ENCODE peak calls at places on chromosome 18, in five cellular contexts. W is epithelial cell of esophagus, V is endothelial cell, M is SK-N-SH, R is H9. L is an unnamed sample.

GRCh38 chr18:22110482-22110924 is 58.9 kb upstream of the GATA6 start:
- DNase-seq in W (no peak), V (no peak), M (no peak), R (no peak), L (no peak)

GRCh38 chr18:8515142-8515865 is 93.9 kb upstream of the RAB12 start:
- DNase-seq in V (no peak), W (no peak), M (no peak), R (no peak), L (no peak)

GRCh38 chr18:55447672-55448018 is 140.3 kb downstream of the TCF4 start:
- DNase-seq in V (no peak), M (no peak), R (no peak), W (no peak), L (no peak)

GRCh38 chr18:80178935-80179818 is 68.1 kb downstream of the PARD6G start:
- DNase-seq in V (no peak), M (no peak), R (no peak), W (peak), L (no peak)

GRCh38 chr18:42052137-42052708 is 97.2 kb downstream of the PIK3C3 start:
- DNase-seq in W (no peak), R (no peak), M (peak), V (no peak), L (no peak)

GRCh38 chr18:36762074-36762473 is 66.7 kb downstream of the TPGS2 start:
- DNase-seq in W (no peak), V (no peak), R (no peak), M (no peak), L (no peak)

GRCh38 chr18:37567061-37567993 is 1.7 kb upstream of the CELF4 start:
- DNase-seq in R (no peak), V (no peak), M (peak), W (no peak), L (no peak)

GRCh38 chr18:4847066-4847465 is 350.0 kb downstream of the AKAIN1 start:
- DNase-seq in V (no peak), M (no peak), R (no peak), W (no peak), L (no peak)

GRCh38 chr18:36697905-36698304 is 130.9 kb downstream of the TPGS2 start:
- DNase-seq in M (no peak), W (peak), V (no peak), R (no peak), L (no peak)

GRCh38 chr18:12053312-12053711 is 40.3 kb upstream of the ANKRD62 start:
- DNase-seq in V (no peak), W (no peak), M (no peak), R (no peak), L (no peak)

GRCh38 chr18:79598885-79599175 is 80.8 kb upstream of the CTDP1 start:
- DNase-seq in R (no peak), V (no peak), M (no peak), W (no peak), L (no peak)

GRCh38 chr18:26711806-26712205 is 153.7 kb downstream of the AQP4 start:
- DNase-seq in V (no peak), W (no peak), R (no peak), M (no peak), L (no peak)

GRCh38 chr18:76573325-76574025 is 78.4 kb upstream of the ZNF516 start:
- DNase-seq in V (no peak), R (no peak), W (peak), M (no peak), L (no peak)

GRCh38 chr18:8254664-8255063 is 354.6 kb upstream of the RAB12 start:
- DNase-seq in R (no peak), M (no peak), V (no peak), W (no peak), L (no peak)

GRCh38 chr18:48951448-48952286 is 902 bp upstream of the SMAD7 start:
- DNase-seq in W (peak), M (peak), V (peak), R (peak), L (peak)

GRCh38 chr18:13003466-13003896 is 12.3 kb downstream of the CEP192 start:
- DNase-seq in R (peak), W (peak), V (peak), M (peak), L (no peak)

GRCh38 chr18:8571399-8571798 is 37.8 kb upstream of the RAB12 start:
- DNase-seq in R (no peak), V (no peak), M (no peak), W (no peak), L (no peak)

GRCh38 chr18:34794346-34794745 is 84.2 kb downstream of the DTNA start:
- DNase-seq in V (no peak), M (no peak), W (no peak), R (no peak), L (no peak)

GRCh38 chr18:11553098-11553940 is 56.1 kb upstream of the SLC35G4 start:
- DNase-seq in W (peak), V (peak), R (peak), M (peak), L (peak)

GRCh38 chr18:13457327-13457726 is 238.8 kb downstream of the LDLRAD4 start:
- DNase-seq in R (peak), M (no peak), W (no peak), V (no peak), L (no peak)

GRCh38 chr18:26103579-26103978 is 13.2 kb upstream of the SS18 start:
- DNase-seq in W (peak), R (peak), M (peak), V (peak), L (no peak)

GRCh38 chr18:3660719-3661118 is 210.7 kb downstream of the TGIF1 start:
- DNase-seq in V (no peak), R (no peak), W (no peak), M (no peak), L (no peak)

GRCh38 chr18:55381277-55381676 is 206.7 kb downstream of the TCF4 start:
- DNase-seq in R (no peak), M (no peak), W (no peak), V (no peak), L (no peak)

GRCh38 chr18:6683112-6683876 is 46.2 kb upstream of the ARHGAP28 start:
- DNase-seq in W (no peak), M (peak), R (peak), V (no peak), L (no peak)

GRCh38 chr18:77146249-77147080 is 13.9 kb upstream of the MBP start:
- DNase-seq in R (no peak), M (no peak), V (no peak), W (peak), L (no peak)

GRCh38 chr18:78770149-78771139 is 209.2 kb upstream of the SALL3 start:
- DNase-seq in W (no peak), R (peak), V (no peak), M (no peak), L (no peak)

GRCh38 chr18:11470941-11471340 is 138.5 kb upstream of the SLC35G4 start:
- DNase-seq in R (no peak), M (no peak), V (no peak), W (no peak), L (no peak)

GRCh38 chr18:34990571-34990970 is 50.6 kb upstream of the MAPRE2 start:
- DNase-seq in R (no peak), V (no peak), M (no peak), W (peak), L (no peak)

GRCh38 chr18:45745817-45746461 is 22.0 kb downstream of the SLC14A1 start:
- DNase-seq in V (no peak), R (no peak), W (peak), M (no peak), L (no peak)

GRCh38 chr18:55587341-55588000 is 521 bp downstream of the TCF4 start:
- DNase-seq in V (no peak), W (no peak), M (peak), R (peak), L (peak)

GRCh38 chr18:50947899-50948298 is 19.9 kb upstream of the ELAC1 start:
- DNase-seq in M (no peak), R (no peak), W (peak), V (no peak), L (no peak)

GRCh38 chr18:11947214-11948119 is 33.8 kb upstream of the IMPA2 start:
- DNase-seq in R (peak), W (peak), V (peak), M (no peak), L (no peak)

GRCh38 chr18:30927042-30927441 is 115.5 kb downstream of the DSC3 start:
- DNase-seq in V (no peak), W (no peak), R (no peak), M (no peak), L (no peak)

GRCh38 chr18:35050638-35051287 is 9.6 kb downstream of the MAPRE2 start:
- DNase-seq in R (no peak), W (no peak), M (peak), V (no peak), L (no peak)

GRCh38 chr18:42781298-42781815 is 334.1 kb downstream of the RIT2 start:
- DNase-seq in M (no peak), R (no peak), W (no peak), V (no peak), L (no peak)

GRCh38 chr18:8106603-8107002 is 502.6 kb upstream of the RAB12 start:
- DNase-seq in R (no peak), V (no peak), M (no peak), W (peak), L (no peak)

GRCh38 chr18:11570770-11571169 is 38.6 kb upstream of the SLC35G4 start:
- DNase-seq in V (no peak), R (no peak), W (no peak), M (no peak), L (no peak)

DNA sequence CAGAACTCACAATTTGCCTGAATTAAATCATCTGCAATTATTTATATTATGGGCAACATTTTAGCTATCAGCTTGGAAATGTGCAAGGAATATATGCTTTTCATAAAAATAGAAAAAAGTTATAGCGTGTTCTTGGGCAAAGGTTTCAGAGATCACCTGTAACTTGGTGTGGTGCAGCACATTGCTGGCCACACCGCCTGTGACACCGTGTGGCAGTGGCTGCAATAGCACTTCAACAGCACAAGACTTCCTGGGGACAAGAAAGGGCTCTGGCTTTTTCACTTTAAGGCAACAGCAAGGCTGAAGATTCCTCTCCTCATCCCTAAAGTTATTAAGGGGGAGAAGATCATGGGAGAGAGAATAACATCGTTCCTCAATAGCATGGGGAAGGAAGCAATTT is 14.8 kb upstream of the SERPINB3 start:
- DNase-seq in R (peak), M (no peak), W (peak), V (peak), L (no peak)
- TF ChIP-seq CTCF in R (peak), M (peak), W (peak), V (peak), L (peak)

DNA sequence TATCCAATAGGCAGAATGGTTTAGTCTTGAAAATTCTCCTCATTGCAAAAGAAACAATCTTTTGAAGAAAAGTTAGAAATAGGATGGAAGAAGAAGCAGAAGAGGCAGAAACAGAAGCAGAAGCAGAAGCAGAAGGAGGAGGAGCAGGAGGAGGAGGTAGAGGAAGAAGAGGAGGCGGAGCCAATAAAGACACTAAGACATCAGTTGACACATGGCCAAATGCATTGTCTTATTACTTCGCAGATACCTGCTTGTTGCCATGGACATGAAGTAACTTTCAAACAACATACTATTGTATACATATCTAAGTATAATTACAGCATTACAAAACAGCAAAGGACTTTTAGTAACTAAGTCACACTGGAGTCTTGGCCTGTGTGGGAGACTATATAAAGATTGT is 606.3 kb downstream of the METTL4 start:
- DNase-seq in W (no peak), M (no peak), R (no peak), V (no peak), L (no peak)
- TF ChIP-seq CTCF in W (no peak), M (no peak), R (no peak), V (no peak), L (no peak)

GRCh38 chr18:52008330-52008729 is 331.7 kb upstream of the DCC start:
- DNase-seq in V (no peak), W (no peak), M (no peak), R (no peak), L (no peak)

GRCh38 chr18:52009958-52010357 is 330.0 kb upstream of the DCC start:
- DNase-seq in V (no peak), W (no peak), M (no peak), R (no peak), L (no peak)

GRCh38 chr18:52002600-52002999 is 337.4 kb upstream of the DCC start:
- DNase-seq in R (no peak), V (no peak), W (no peak), M (no peak), L (no peak)

DNA sequence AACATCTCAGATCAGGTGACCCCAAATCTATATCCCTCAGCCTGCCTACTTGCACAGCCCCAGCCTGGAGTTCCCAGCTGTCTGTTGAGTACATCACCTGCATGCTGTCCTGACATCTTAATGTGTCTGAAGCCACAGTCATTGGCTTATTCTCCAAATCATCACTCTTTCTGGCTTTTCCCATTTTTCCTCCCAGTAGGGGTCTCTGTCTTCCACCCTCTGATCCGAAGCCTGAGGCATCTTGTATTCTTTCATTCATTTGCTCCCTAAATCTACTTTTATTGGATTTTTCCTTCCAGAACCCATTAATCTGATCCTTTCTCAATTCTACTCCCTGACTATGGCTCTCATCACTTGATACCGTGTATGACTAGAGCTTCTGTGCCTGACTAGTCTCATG is 332.9 kb upstream of the DCC start:
- DNase-seq in R (no peak), V (no peak), W (no peak), M (no peak), L (no peak)
- TF ChIP-seq CTCF in R (peak), V (no peak), W (no peak), M (peak), L (peak)

GRCh38 chr18:47888156-47888555 is 42.3 kb downstream of the SMAD2 start:
- DNase-seq in M (no peak), W (no peak), V (no peak), R (no peak), L (no peak)
- TF ChIP-seq CTCF in M (no peak), W (no peak), V (no peak), R (no peak), L (no peak)

GRCh38 chr18:75247601-75248421 is 37.2 kb downstream of the TSHZ1 start:
- DNase-seq in R (no peak), W (peak), V (no peak), M (no peak), L (no peak)

GRCh38 chr18:75247041-75247551 is 36.5 kb downstream of the TSHZ1 start:
- DNase-seq in M (peak), V (no peak), W (no peak), R (no peak), L (no peak)

GRCh38 chr18:75244914-75245313 is 34.3 kb downstream of the TSHZ1 start:
- DNase-seq in M (peak), V (no peak), W (no peak), R (no peak), L (no peak)

GRCh38 chr18:75241705-75242104 is 31.1 kb downstream of the TSHZ1 start:
- DNase-seq in V (no peak), M (no peak), W (no peak), R (no peak), L (no peak)

DNA sequence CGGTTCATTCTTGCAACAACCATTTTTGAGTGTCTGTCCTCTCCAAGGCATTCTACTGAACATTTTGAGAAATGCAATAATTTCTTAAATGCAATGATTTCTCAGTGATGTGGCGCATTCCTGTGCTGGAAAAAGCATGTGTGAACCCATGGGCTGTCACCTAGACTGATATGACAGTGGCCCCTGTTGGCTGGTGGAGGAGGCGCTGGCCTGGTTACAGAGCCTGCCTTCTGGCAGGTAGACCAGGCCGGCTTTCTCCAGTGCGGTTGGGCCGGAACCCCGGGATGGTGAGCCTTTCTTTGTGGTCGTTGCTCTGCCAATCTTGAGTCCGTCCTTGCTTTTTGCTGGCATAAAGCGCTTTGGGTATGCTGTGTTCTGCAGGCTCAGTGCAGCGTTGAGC is 33.7 kb downstream of the TSHZ1 start:
- DNase-seq in M (peak), W (peak), V (peak), R (peak), L (peak)
- TF ChIP-seq CTCF in M (peak), W (peak), V (no peak), R (peak), L (peak)

GRCh38 chr18:58398648-58399398 is 230.1 kb downstream of the ALPK2 start:
- DNase-seq in V (no peak), R (peak), W (no peak), M (no peak), L (no peak)

GRCh38 chr18:58402247-58402646 is 226.6 kb downstream of the ALPK2 start:
- DNase-seq in V (no peak), W (peak), R (peak), M (peak), L (no peak)

GRCh38 chr18:58401191-58401590 is 227.7 kb downstream of the ALPK2 start:
- DNase-seq in R (no peak), W (no peak), M (no peak), V (no peak), L (no peak)

GRCh38 chr18:58402951-58403702 is 225.8 kb downstream of the ALPK2 start:
- DNase-seq in M (no peak), R (no peak), V (no peak), W (no peak), L (no peak)

GRCh38 chr18:58400337-58400885 is 228.5 kb downstream of the ALPK2 start:
- DNase-seq in R (peak), M (no peak), V (no peak), W (no peak), L (no peak)
- TF ChIP-seq CTCF in R (no peak), M (no peak), V (no peak), W (no peak), L (no peak)

L was measured in D721Med.